ENCODE peak calls at places on chromosomes 16 and 17, in five cellular contexts. J is HT1080; U is NAMALWA; R is left kidney; T is activated CD8-positive, alpha-beta T cell treated with anti-CD3 and anti-CD28 coated beads, Interleukin-2, amount 10 ng/mL, durations not matched to agents 7 days and 5 days. P is an unnamed sample.
A peak's percentile ranks its signal among the peaks of the same experiment; 100 is the strongest.

GRCh38 chr16:81449899-81450608 is 5.4 kb downstream of the CMIP start:
- DNase-seq in R (peak; percentile 53), T (no peak), J (no peak), U (no peak), P (no peak)

GRCh38 chr17:57761887-57762286 is 16.8 kb upstream of the CCDC182 start:
- DNase-seq in R (no peak), T (no peak), U (no peak), J (no peak), P (no peak)

GRCh38 chr16:50136399-50136798 is 16.7 kb upstream of the TENT4B start:
- DNase-seq in U (no peak), J (no peak), R (no peak), T (no peak), P (no peak)

GRCh38 chr17:31564883-31565297 is 173.4 kb downstream of the RAB11FIP4 start:
- DNase-seq in R (peak; percentile 40), J (no peak), U (no peak), T (no peak), P (no peak)

GRCh38 chr17:36675786-36676185 is 74.4 kb downstream of the MRM1 start:
- DNase-seq in R (no peak), U (no peak), J (no peak), T (peak; percentile 57), P (no peak)

GRCh38 chr16:75080205-75081029 is 36.2 kb downstream of the LDHD start:
- DNase-seq in J (peak; percentile 27), T (no peak), R (no peak), U (no peak), P (no peak)

GRCh38 chr16:22322021-22322471 is 24.8 kb downstream of the POLR3E start:
- DNase-seq in U (no peak), R (peak; percentile 8), T (no peak), J (no peak), P (no peak)

GRCh38 chr17:57090560-57091185 is 5.6 kb downstream of the AKAP1 start:
- DNase-seq in R (no peak), U (no peak), T (no peak), J (no peak), P (no peak)

GRCh38 chr17:61587807-61588660 is 3.0 kb downstream of the NACA2 start:
- DNase-seq in U (peak; percentile 17), J (no peak), T (no peak), R (no peak), P (no peak)

GRCh38 chr16:79286646-79287423 is 313.7 kb downstream of the MAF start:
- DNase-seq in T (peak; percentile 33), R (peak; percentile 91), U (peak; percentile 74), J (no peak), P (peak; percentile 26)

GRCh38 chr17:82783498-82783897 is 31.6 kb downstream of the TBCD start:
- DNase-seq in U (no peak), J (no peak), R (no peak), T (no peak), P (no peak)

GRCh38 chr17:63345598-63345997 is 100.5 kb downstream of the CYB561 start:
- DNase-seq in R (no peak), J (no peak), U (no peak), T (no peak), P (no peak)

GRCh38 chr16:70767377-70768204 is 33.4 kb downstream of the VAC14 start:
- DNase-seq in J (peak; percentile 53), U (no peak), T (no peak), R (peak; percentile 20), P (no peak)

GRCh38 chr16:31371619-31372484 is 16.9 kb downstream of the ITGAX start:
- DNase-seq in T (no peak), J (no peak), U (no peak), R (peak; percentile 52), P (no peak)

GRCh38 chr17:16269658-16270057 is 52.6 kb downstream of the PIGL start:
- DNase-seq in T (no peak), J (peak; percentile 56), R (no peak), U (no peak), P (no peak)

GRCh38 chr17:73798111-73798748 is 154.0 kb upstream of the SDK2 start:
- DNase-seq in R (no peak), U (no peak), J (peak; percentile 84), T (no peak), P (no peak)

GRCh38 chr16:50302472-50303005 is 36.2 kb downstream of the ADCY7 start:
- DNase-seq in U (no peak), T (no peak), R (no peak), J (no peak), P (no peak)

GRCh38 chr16:15879255-15879804 is 9.1 kb downstream of the CEP20 start:
- DNase-seq in T (no peak), J (peak; percentile 77), U (no peak), R (no peak), P (no peak)

GRCh38 chr17:79188679-79189078 is 114.1 kb downstream of the ENGASE start:
- DNase-seq in J (no peak), T (no peak), U (no peak), R (no peak), P (no peak)